ENCODE peak calls at places on chromosomes 12 and 14, in ten cellular contexts. X is choroid plexus epithelial cell; O is cardiac muscle cell; G is CD8-positive, alpha-beta T cell; K is AG09309; S is body of pancreas; A is HL-60; B is lung; I is astrocyte of the cerebellum; Z is fibroblast of mammary gland. H is an unnamed sample.

GRCh38 chr12:131430158-131430772 is 280.6 kb upstream of the SFSWAP start:
- DNase-seq in I (no peak), S (no peak), O (no peak), B (no peak), X (no peak), A (no peak), G (no peak), Z (no peak), K (no peak), H (no peak)

GRCh38 chr14:50928002-50928635 is 16.2 kb downstream of the PYGL start:
- DNase-seq in A (peak), Z (peak), K (peak), S (peak), G (no peak), O (peak), X (peak), I (peak), B (peak), H (no peak)

GRCh38 chr14:101030586-101030985 is 127.1 kb upstream of the RTL1 start:
- DNase-seq in B (no peak), K (no peak), G (no peak), I (no peak), X (no peak), Z (no peak), S (no peak), A (no peak), O (no peak), H (no peak)

GRCh38 chr12:123761841-123762714 is at the start of gene DNAH10:
- DNase-seq in Z (peak), I (no peak), G (peak), X (peak), S (no peak), K (no peak), A (peak), O (peak), B (peak), H (peak)

GRCh38 chr14:90691627-90692026 is 124.6 kb downstream of the TTC7B start:
- DNase-seq in Z (peak), A (no peak), K (no peak), B (no peak), X (no peak), G (no peak), I (no peak), S (no peak), O (peak), H (no peak)

GRCh38 chr14:87935081-87935828 is 57.7 kb downstream of the GALC start:
- DNase-seq in G (no peak), I (no peak), A (no peak), K (no peak), X (no peak), Z (peak), B (no peak), S (no peak), O (no peak), H (no peak)

GRCh38 chr12:26109343-26109841 is 15.4 kb downstream of the BHLHE41 start:
- DNase-seq in B (no peak), S (peak), Z (peak), K (no peak), O (peak), G (no peak), X (peak), A (no peak), I (no peak), H (no peak)

GRCh38 chr14:101840649-101841365 is 79.3 kb downstream of the PPP2R5C start:
- DNase-seq in S (no peak), B (no peak), G (no peak), I (no peak), X (no peak), K (no peak), O (no peak), A (no peak), Z (no peak), H (no peak)

GRCh38 chr14:57533214-57533613 is 39.6 kb upstream of the CCDC198 start:
- DNase-seq in G (no peak), B (no peak), I (peak), Z (peak), O (peak), A (peak), X (peak), S (peak), K (no peak), H (no peak)

GRCh38 chr12:117832459-117833457 is 136.0 kb downstream of the KSR2 start:
- DNase-seq in B (no peak), A (no peak), X (no peak), I (no peak), Z (peak), K (peak), O (no peak), G (no peak), S (no peak), H (no peak)

DNA sequence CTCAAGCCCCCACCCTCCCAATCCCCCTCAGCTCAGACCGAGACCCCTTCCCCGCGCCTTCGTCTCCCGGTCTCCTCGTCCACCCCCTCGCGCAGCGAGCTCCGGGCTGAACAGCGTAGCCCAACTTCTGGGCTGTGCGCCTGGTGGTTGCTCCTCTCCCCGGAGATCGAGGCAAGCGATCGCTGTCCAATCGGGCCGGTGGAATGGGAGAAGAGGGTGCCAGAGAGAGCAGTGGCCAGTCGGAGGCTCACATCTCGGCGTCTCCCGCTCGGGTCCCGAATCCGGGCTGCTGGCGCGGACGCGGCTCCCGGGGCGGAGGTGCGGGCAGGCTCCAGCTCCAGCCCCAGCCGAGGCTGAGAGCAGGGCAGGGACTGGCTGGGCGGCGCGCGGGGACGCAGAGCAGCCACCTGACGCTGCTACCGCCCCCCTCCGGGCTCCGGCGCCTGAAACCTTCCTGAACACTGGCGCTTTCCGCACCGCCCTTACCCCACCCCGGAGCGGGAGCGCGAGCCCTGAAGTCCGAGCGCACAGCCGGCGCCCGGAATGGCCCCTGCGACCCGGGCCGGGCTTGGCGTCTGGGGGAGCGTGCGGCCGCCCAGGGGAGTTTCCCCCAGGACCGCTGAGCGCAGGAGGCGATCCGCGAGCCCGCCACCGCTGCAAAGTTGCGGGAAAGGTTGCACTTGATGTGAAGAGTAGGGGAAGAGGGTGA is 508 bp upstream of the KCNH5 start:
- DNase-seq in Z (peak), X (peak), O (peak), G (no peak), A (no peak), I (peak), B (no peak), S (peak), K (no peak), H (peak)
- TF ChIP-seq CTCF in Z (no peak), X (no peak), O (no peak), G (no peak), A (no peak), I (peak), B (no peak), S (no peak), K (no peak), H (peak)

DNA sequence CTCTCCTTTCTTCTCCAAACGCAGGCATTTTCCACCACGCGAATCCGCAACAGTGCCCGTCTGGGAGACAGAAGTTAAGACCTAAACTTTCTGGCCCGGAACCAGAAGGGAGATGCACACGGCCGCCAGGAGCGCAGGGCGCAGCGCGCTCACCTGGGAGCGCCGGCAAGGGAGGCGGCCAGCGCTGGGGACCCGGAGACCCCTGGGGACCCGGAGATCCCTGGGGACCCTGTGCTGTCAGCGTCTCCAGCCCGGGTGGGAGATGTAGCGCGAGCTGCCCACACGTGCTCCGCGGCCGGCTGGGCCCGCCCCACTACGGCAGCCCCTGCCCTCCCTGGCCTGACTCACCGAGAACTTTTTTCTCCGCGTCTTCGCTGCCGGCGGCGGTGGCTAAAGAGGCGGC is 620 bp downstream of the YBX3 start:
- DNase-seq in I (no peak), Z (peak), G (peak), O (peak), S (peak), K (peak), B (peak), X (peak), A (peak), H (peak)
- TF ChIP-seq CTCF in I (peak), Z (no peak), G (peak), O (peak), S (peak), K (no peak), B (no peak), X (peak), A (no peak), H (peak)

GRCh38 chr12:45427042-45427441 is 211.1 kb downstream of the ANO6 start:
- DNase-seq in S (no peak), B (no peak), A (no peak), I (no peak), X (no peak), Z (no peak), O (no peak), K (no peak), G (no peak), H (no peak)

GRCh38 chr12:45433441-45433868 is 217.6 kb downstream of the ANO6 start:
- DNase-seq in S (no peak), A (no peak), X (no peak), B (no peak), Z (no peak), K (no peak), I (no peak), O (no peak), G (no peak), H (no peak)

GRCh38 chr12:45426294-45426693 is 210.4 kb downstream of the ANO6 start:
- DNase-seq in O (no peak), G (no peak), Z (no peak), K (no peak), S (no peak), I (no peak), A (peak), B (no peak), X (no peak), H (no peak)

GRCh38 chr12:45434094-45434493 is 218.2 kb downstream of the ANO6 start:
- DNase-seq in X (no peak), O (no peak), S (no peak), K (no peak), I (no peak), Z (no peak), B (no peak), A (no peak), G (no peak), H (no peak)

GRCh38 chr12:45431153-45431552 is 215.3 kb downstream of the ANO6 start:
- DNase-seq in I (no peak), O (peak), S (no peak), A (no peak), B (no peak), X (no peak), G (no peak), Z (no peak), K (no peak), H (no peak)
- TF ChIP-seq CTCF in I (no peak), O (no peak), S (no peak), A (no peak), B (no peak), X (no peak), G (no peak), Z (no peak), K (no peak), H (no peak)

GRCh38 chr12:17301544-17301943 is 695.6 kb upstream of the LMO3 start:
- DNase-seq in G (no peak), K (no peak), O (no peak), Z (no peak), S (no peak), A (no peak), I (no peak), B (no peak), X (no peak), H (no peak)
- TF ChIP-seq CTCF in G (no peak), K (no peak), O (no peak), Z (no peak), S (no peak), A (no peak), I (no peak), B (no peak), X (no peak), H (peak)

GRCh38 chr14:44657688-44658388 is 150.8 kb upstream of the FSCB start:
- DNase-seq in Z (no peak), G (no peak), A (no peak), K (peak), B (no peak), S (no peak), X (peak), I (no peak), O (peak), H (no peak)
- TF ChIP-seq CTCF in Z (no peak), G (no peak), A (no peak), K (peak), B (no peak), S (no peak), X (no peak), I (peak), O (peak), H (peak)

GRCh38 chr12:87981495-87981894 is 47.7 kb downstream of the C12orf50 start:
- DNase-seq in B (no peak), O (peak), G (no peak), I (no peak), K (no peak), S (no peak), A (no peak), Z (peak), X (peak), H (no peak)
- TF ChIP-seq CTCF in B (no peak), O (no peak), G (no peak), I (no peak), K (no peak), S (no peak), A (no peak), Z (no peak), X (no peak), H (no peak)

H was measured in progenitor cell of endocrine pancreas.